ENCODE peak calls at places on chromosomes 7 and 10, in ten cellular contexts. One of them, this sample, is unnamed.

GRCh38 chr7:50791921-50792341 is 9.2 kb upstream of the GRB10 start:
- DNase-seq in PC-3: peak
- DNase-seq in OCI-LY7: no peak
- DNase-seq in brain microvascular endothelial cell: peak
- DNase-seq in kidney epithelial cell: no peak
- DNase-seq in tibial artery: no peak
- DNase-seq in SK-N-SH: no peak
- DNase-seq in PC-9: peak
- DNase-seq in astrocyte of the spinal cord: peak
- DNase-seq in MCF 10A: peak
- DNase-seq in this sample: no peak

GRCh38 chr7:140039071-140039470 is 23.7 kb downstream of the PARP12 start:
- DNase-seq in MCF 10A: no peak
- DNase-seq in PC-3: no peak
- DNase-seq in PC-9: no peak
- DNase-seq in OCI-LY7: no peak
- DNase-seq in tibial artery: no peak
- DNase-seq in brain microvascular endothelial cell: no peak
- DNase-seq in astrocyte of the spinal cord: no peak
- DNase-seq in kidney epithelial cell: no peak
- DNase-seq in SK-N-SH: no peak
- DNase-seq in this sample: no peak

GRCh38 chr7:98163704-98164478 is 47.3 kb upstream of the BHLHA15 start:
- DNase-seq in PC-9: peak
- DNase-seq in brain microvascular endothelial cell: peak
- DNase-seq in SK-N-SH: no peak
- DNase-seq in OCI-LY7: no peak
- DNase-seq in PC-3: peak
- DNase-seq in MCF 10A: peak
- DNase-seq in tibial artery: no peak
- DNase-seq in astrocyte of the spinal cord: peak
- DNase-seq in kidney epithelial cell: no peak
- DNase-seq in this sample: no peak

GRCh38 chr10:30827531-30828120 is 198.1 kb upstream of the LYZL2 start:
- DNase-seq in PC-9: no peak
- DNase-seq in SK-N-SH: no peak
- DNase-seq in OCI-LY7: no peak
- DNase-seq in tibial artery: peak
- DNase-seq in PC-3: no peak
- DNase-seq in MCF 10A: no peak
- DNase-seq in astrocyte of the spinal cord: peak
- DNase-seq in kidney epithelial cell: no peak
- DNase-seq in brain microvascular endothelial cell: no peak
- DNase-seq in this sample: no peak

GRCh38 chr10:35349389-35349915 is 13.1 kb downstream of the CCNY start:
- DNase-seq in PC-9: no peak
- DNase-seq in MCF 10A: no peak
- DNase-seq in brain microvascular endothelial cell: no peak
- DNase-seq in astrocyte of the spinal cord: no peak
- DNase-seq in SK-N-SH: peak
- DNase-seq in PC-3: no peak
- DNase-seq in tibial artery: no peak
- DNase-seq in kidney epithelial cell: no peak
- DNase-seq in OCI-LY7: no peak
- DNase-seq in this sample: no peak

GRCh38 chr7:46279290-46279689 is 358.2 kb upstream of the IGFBP3 start:
- DNase-seq in MCF 10A: no peak
- DNase-seq in astrocyte of the spinal cord: no peak
- DNase-seq in PC-3: no peak
- DNase-seq in tibial artery: no peak
- DNase-seq in brain microvascular endothelial cell: no peak
- DNase-seq in OCI-LY7: no peak
- DNase-seq in SK-N-SH: no peak
- DNase-seq in PC-9: no peak
- DNase-seq in kidney epithelial cell: peak
- DNase-seq in this sample: no peak

GRCh38 chr7:142806021-142806353 is 35.2 kb downstream of the PRSS2 start:
- DNase-seq in PC-3: no peak
- DNase-seq in kidney epithelial cell: no peak
- DNase-seq in astrocyte of the spinal cord: no peak
- DNase-seq in MCF 10A: no peak
- DNase-seq in SK-N-SH: no peak
- DNase-seq in brain microvascular endothelial cell: no peak
- DNase-seq in tibial artery: no peak
- DNase-seq in PC-9: no peak
- DNase-seq in OCI-LY7: no peak
- DNase-seq in this sample: no peak

GRCh38 chr7:29479606-29480200 is 83.9 kb upstream of the PRR15 start:
- DNase-seq in tibial artery: no peak
- DNase-seq in brain microvascular endothelial cell: no peak
- DNase-seq in kidney epithelial cell: no peak
- DNase-seq in SK-N-SH: no peak
- DNase-seq in MCF 10A: no peak
- DNase-seq in PC-3: no peak
- DNase-seq in PC-9: no peak
- DNase-seq in astrocyte of the spinal cord: no peak
- DNase-seq in OCI-LY7: no peak
- DNase-seq in this sample: no peak

GRCh38 chr7:5230272-5231067 is 40.4 kb downstream of the WIPI2 start:
- DNase-seq in PC-9: no peak
- DNase-seq in PC-3: no peak
- DNase-seq in tibial artery: no peak
- DNase-seq in kidney epithelial cell: no peak
- DNase-seq in MCF 10A: no peak
- DNase-seq in OCI-LY7: no peak
- DNase-seq in SK-N-SH: no peak
- DNase-seq in astrocyte of the spinal cord: no peak
- DNase-seq in brain microvascular endothelial cell: no peak
- DNase-seq in this sample: no peak

GRCh38 chr10:78277267-78277666 is 243.6 kb downstream of the RPS24 start:
- DNase-seq in astrocyte of the spinal cord: no peak
- DNase-seq in PC-3: no peak
- DNase-seq in tibial artery: no peak
- DNase-seq in MCF 10A: no peak
- DNase-seq in brain microvascular endothelial cell: no peak
- DNase-seq in kidney epithelial cell: no peak
- DNase-seq in OCI-LY7: no peak
- DNase-seq in PC-9: no peak
- DNase-seq in SK-N-SH: no peak
- DNase-seq in this sample: no peak

GRCh38 chr7:68058014-68058413 is 1061.4 kb downstream of the TYW1 start:
- DNase-seq in kidney epithelial cell: no peak
- DNase-seq in MCF 10A: no peak
- DNase-seq in PC-9: no peak
- DNase-seq in astrocyte of the spinal cord: no peak
- DNase-seq in OCI-LY7: no peak
- DNase-seq in SK-N-SH: no peak
- DNase-seq in PC-3: no peak
- DNase-seq in brain microvascular endothelial cell: no peak
- DNase-seq in tibial artery: no peak
- DNase-seq in this sample: no peak

GRCh38 chr7:68063171-68063570 is 1066.5 kb downstream of the TYW1 start:
- DNase-seq in astrocyte of the spinal cord: no peak
- DNase-seq in PC-9: no peak
- DNase-seq in SK-N-SH: peak
- DNase-seq in PC-3: no peak
- DNase-seq in kidney epithelial cell: no peak
- DNase-seq in OCI-LY7: no peak
- DNase-seq in tibial artery: no peak
- DNase-seq in MCF 10A: no peak
- DNase-seq in brain microvascular endothelial cell: no peak
- DNase-seq in this sample: peak
- TF ChIP-seq CTCF in astrocyte of the spinal cord: no peak
- TF ChIP-seq CTCF in PC-9: peak
- TF ChIP-seq CTCF in SK-N-SH: peak
- TF ChIP-seq CTCF in PC-3: peak
- TF ChIP-seq CTCF in kidney epithelial cell: peak
- TF ChIP-seq CTCF in OCI-LY7: peak
- TF ChIP-seq CTCF in tibial artery: no peak
- TF ChIP-seq CTCF in MCF 10A: no peak
- TF ChIP-seq CTCF in brain microvascular endothelial cell: no peak
- TF ChIP-seq CTCF in this sample: peak

DNA sequence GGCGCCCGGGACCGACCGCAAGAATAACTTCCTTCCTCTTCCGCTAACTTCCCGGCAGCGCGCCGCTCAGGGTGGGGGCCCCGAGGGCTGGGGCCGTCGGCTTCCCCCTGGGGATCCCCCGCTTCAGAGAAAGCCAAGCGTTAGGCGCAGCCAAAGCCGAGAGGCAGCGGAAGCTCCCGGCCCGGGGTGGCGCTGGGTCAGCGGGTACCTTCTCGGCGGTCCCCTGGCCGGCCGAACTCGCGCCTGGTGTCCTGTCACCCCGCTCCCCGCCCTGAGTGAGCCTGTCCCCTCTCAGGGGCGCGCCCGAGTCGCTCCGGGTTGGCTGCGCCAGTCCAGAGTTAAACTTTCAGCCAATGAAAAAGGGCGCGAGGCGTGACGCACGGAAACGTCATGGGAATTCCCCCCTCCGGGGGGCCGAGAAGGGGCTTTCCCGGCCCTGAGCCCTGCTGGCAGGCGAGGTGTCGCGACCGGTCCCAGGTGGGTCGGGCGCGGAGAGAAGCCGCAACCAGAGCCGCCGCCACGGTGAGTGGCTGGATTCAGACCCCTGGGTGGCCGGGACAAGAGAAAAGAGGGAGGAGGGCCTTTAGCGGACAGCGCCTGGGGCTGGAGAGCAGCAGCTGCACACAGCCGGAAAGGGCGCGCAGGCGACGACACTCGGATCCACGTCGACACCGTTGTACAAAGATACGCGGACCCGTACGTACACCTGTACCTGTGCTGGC is 1.3 kb upstream of the NFKB2 start:
- DNase-seq in PC-9: peak
- DNase-seq in PC-3: peak
- DNase-seq in SK-N-SH: peak
- DNase-seq in MCF 10A: peak
- DNase-seq in kidney epithelial cell: no peak
- DNase-seq in tibial artery: peak
- DNase-seq in OCI-LY7: peak
- DNase-seq in brain microvascular endothelial cell: peak
- DNase-seq in astrocyte of the spinal cord: peak
- DNase-seq in this sample: peak
- TF ChIP-seq CTCF in PC-9: peak
- TF ChIP-seq CTCF in PC-3: peak
- TF ChIP-seq CTCF in SK-N-SH: no peak
- TF ChIP-seq CTCF in MCF 10A: no peak
- TF ChIP-seq CTCF in kidney epithelial cell: peak
- TF ChIP-seq CTCF in tibial artery: peak
- TF ChIP-seq CTCF in OCI-LY7: peak
- TF ChIP-seq CTCF in brain microvascular endothelial cell: no peak
- TF ChIP-seq CTCF in astrocyte of the spinal cord: no peak
- TF ChIP-seq CTCF in this sample: peak

GRCh38 chr7:151237244-151238189 is 5.2 kb downstream of the CHPF2 start:
- DNase-seq in OCI-LY7: no peak
- DNase-seq in brain microvascular endothelial cell: no peak
- DNase-seq in tibial artery: no peak
- DNase-seq in PC-9: no peak
- DNase-seq in astrocyte of the spinal cord: no peak
- DNase-seq in kidney epithelial cell: no peak
- DNase-seq in PC-3: no peak
- DNase-seq in SK-N-SH: no peak
- DNase-seq in MCF 10A: no peak
- DNase-seq in this sample: no peak
- TF ChIP-seq CTCF in OCI-LY7: no peak
- TF ChIP-seq CTCF in brain microvascular endothelial cell: no peak
- TF ChIP-seq CTCF in tibial artery: no peak
- TF ChIP-seq CTCF in PC-9: no peak
- TF ChIP-seq CTCF in astrocyte of the spinal cord: no peak
- TF ChIP-seq CTCF in kidney epithelial cell: no peak
- TF ChIP-seq CTCF in PC-3: no peak
- TF ChIP-seq CTCF in SK-N-SH: no peak
- TF ChIP-seq CTCF in MCF 10A: no peak
- TF ChIP-seq CTCF in this sample: no peak

DNA sequence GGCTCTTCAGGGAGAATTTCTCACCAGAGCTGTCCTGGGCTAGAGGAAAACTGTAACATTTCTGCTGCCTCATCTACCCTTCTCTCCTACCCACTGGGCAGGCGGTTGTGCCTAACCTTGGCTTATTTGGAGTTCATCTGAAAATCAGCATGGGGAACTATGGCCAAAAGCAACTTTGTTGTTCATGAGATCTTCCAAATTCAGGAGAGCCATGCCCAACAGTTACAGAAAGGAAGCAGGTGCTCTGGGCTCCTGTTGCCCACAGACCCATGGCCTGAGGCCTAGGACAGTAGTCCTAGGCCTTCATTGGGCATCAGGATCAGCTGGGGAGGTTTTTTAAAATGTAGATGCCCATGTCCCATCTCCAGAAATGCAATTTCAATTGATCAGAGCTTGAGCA is 85.2 kb downstream of the GRID1 start:
- DNase-seq in SK-N-SH: peak
- DNase-seq in kidney epithelial cell: no peak
- DNase-seq in PC-9: no peak
- DNase-seq in brain microvascular endothelial cell: no peak
- DNase-seq in astrocyte of the spinal cord: no peak
- DNase-seq in OCI-LY7: no peak
- DNase-seq in PC-3: no peak
- DNase-seq in tibial artery: no peak
- DNase-seq in MCF 10A: no peak
- DNase-seq in this sample: no peak
- TF ChIP-seq CTCF in SK-N-SH: no peak
- TF ChIP-seq CTCF in kidney epithelial cell: no peak
- TF ChIP-seq CTCF in PC-9: no peak
- TF ChIP-seq CTCF in brain microvascular endothelial cell: no peak
- TF ChIP-seq CTCF in astrocyte of the spinal cord: no peak
- TF ChIP-seq CTCF in OCI-LY7: no peak
- TF ChIP-seq CTCF in PC-3: no peak
- TF ChIP-seq CTCF in tibial artery: no peak
- TF ChIP-seq CTCF in MCF 10A: no peak
- TF ChIP-seq CTCF in this sample: no peak